ENCODE peak calls at places on chromosomes 16 and 17, in ten cellular contexts. One of them, this sample, is unnamed.

GRCh38 chr17:32882734-32883133 is 5.8 kb upstream of the MYO1D start:
- DNase-seq in lung: peak; percentile 19
- DNase-seq in activated CD4-positive, alpha-beta T cell treated with anti-CD3 and anti-CD28 coated beads for 4 hours: no peak
- DNase-seq in head of caudate nucleus: no peak
- DNase-seq in DMS153: no peak
- DNase-seq in activated naive CD8-positive, alpha-beta T cell treated with anti-CD3 and anti-CD28 coated beads, Interleukin-2, amount 50 U/mL, for 16 hours: no peak
- DNase-seq in dorsolateral prefrontal cortex: peak; percentile 42
- DNase-seq in posterior vena cava: no peak
- DNase-seq in psoas muscle: no peak
- DNase-seq in stimulated activated effector memory CD8-positive, alpha-beta T cell treated with anti-CD3 and anti-CD28 coated beads, Interleukin-12 subunit alpha, Interleukin-12 subunit beta, amount 100 ng/mL, for 72 hours: peak; percentile 60
- DNase-seq in this sample: no peak

GRCh38 chr17:2297023-2297422 is 6.6 kb downstream of the SMG6 start:
- DNase-seq in lung: no peak
- DNase-seq in activated CD4-positive, alpha-beta T cell treated with anti-CD3 and anti-CD28 coated beads for 4 hours: no peak
- DNase-seq in head of caudate nucleus: no peak
- DNase-seq in DMS153: no peak
- DNase-seq in activated naive CD8-positive, alpha-beta T cell treated with anti-CD3 and anti-CD28 coated beads, Interleukin-2, amount 50 U/mL, for 16 hours: no peak
- DNase-seq in dorsolateral prefrontal cortex: no peak
- DNase-seq in posterior vena cava: no peak
- DNase-seq in psoas muscle: no peak
- DNase-seq in stimulated activated effector memory CD8-positive, alpha-beta T cell treated with anti-CD3 and anti-CD28 coated beads, Interleukin-12 subunit alpha, Interleukin-12 subunit beta, amount 100 ng/mL, for 72 hours: no peak
- DNase-seq in this sample: no peak

GRCh38 chr16:70437582-70438324 is 1.1 kb downstream of the ST3GAL2 start:
- DNase-seq in lung: no peak
- DNase-seq in activated CD4-positive, alpha-beta T cell treated with anti-CD3 and anti-CD28 coated beads for 4 hours: no peak
- DNase-seq in head of caudate nucleus: peak; percentile 79
- DNase-seq in DMS153: no peak
- DNase-seq in activated naive CD8-positive, alpha-beta T cell treated with anti-CD3 and anti-CD28 coated beads, Interleukin-2, amount 50 U/mL, for 16 hours: no peak
- DNase-seq in dorsolateral prefrontal cortex: no peak
- DNase-seq in posterior vena cava: no peak
- DNase-seq in psoas muscle: no peak
- DNase-seq in stimulated activated effector memory CD8-positive, alpha-beta T cell treated with anti-CD3 and anti-CD28 coated beads, Interleukin-12 subunit alpha, Interleukin-12 subunit beta, amount 100 ng/mL, for 72 hours: peak; percentile 59
- DNase-seq in this sample: no peak

GRCh38 chr17:34663714-34664113 is 84.3 kb downstream of the TMEM132E start:
- DNase-seq in lung: no peak
- DNase-seq in activated CD4-positive, alpha-beta T cell treated with anti-CD3 and anti-CD28 coated beads for 4 hours: no peak
- DNase-seq in head of caudate nucleus: no peak
- DNase-seq in DMS153: no peak
- DNase-seq in activated naive CD8-positive, alpha-beta T cell treated with anti-CD3 and anti-CD28 coated beads, Interleukin-2, amount 50 U/mL, for 16 hours: no peak
- DNase-seq in dorsolateral prefrontal cortex: no peak
- DNase-seq in posterior vena cava: peak; percentile 25
- DNase-seq in psoas muscle: no peak
- DNase-seq in stimulated activated effector memory CD8-positive, alpha-beta T cell treated with anti-CD3 and anti-CD28 coated beads, Interleukin-12 subunit alpha, Interleukin-12 subunit beta, amount 100 ng/mL, for 72 hours: no peak
- DNase-seq in this sample: no peak

GRCh38 chr16:27267037-27267677 is 1.4 kb downstream of the NSMCE1 start:
- DNase-seq in lung: no peak
- DNase-seq in activated CD4-positive, alpha-beta T cell treated with anti-CD3 and anti-CD28 coated beads for 4 hours: no peak
- DNase-seq in head of caudate nucleus: no peak
- DNase-seq in DMS153: no peak
- DNase-seq in activated naive CD8-positive, alpha-beta T cell treated with anti-CD3 and anti-CD28 coated beads, Interleukin-2, amount 50 U/mL, for 16 hours: no peak
- DNase-seq in dorsolateral prefrontal cortex: no peak
- DNase-seq in posterior vena cava: no peak
- DNase-seq in psoas muscle: no peak
- DNase-seq in stimulated activated effector memory CD8-positive, alpha-beta T cell treated with anti-CD3 and anti-CD28 coated beads, Interleukin-12 subunit alpha, Interleukin-12 subunit beta, amount 100 ng/mL, for 72 hours: no peak
- DNase-seq in this sample: no peak

GRCh38 chr16:49835116-49835880 is 20.6 kb downstream of the ZNF423 start:
- DNase-seq in lung: no peak
- DNase-seq in activated CD4-positive, alpha-beta T cell treated with anti-CD3 and anti-CD28 coated beads for 4 hours: no peak
- DNase-seq in head of caudate nucleus: no peak
- DNase-seq in DMS153: no peak
- DNase-seq in activated naive CD8-positive, alpha-beta T cell treated with anti-CD3 and anti-CD28 coated beads, Interleukin-2, amount 50 U/mL, for 16 hours: no peak
- DNase-seq in dorsolateral prefrontal cortex: no peak
- DNase-seq in posterior vena cava: no peak
- DNase-seq in psoas muscle: peak; percentile 60
- DNase-seq in stimulated activated effector memory CD8-positive, alpha-beta T cell treated with anti-CD3 and anti-CD28 coated beads, Interleukin-12 subunit alpha, Interleukin-12 subunit beta, amount 100 ng/mL, for 72 hours: no peak
- DNase-seq in this sample: peak; percentile 72

GRCh38 chr16:69003500-69003899 is 102.0 kb upstream of the HAS3 start:
- DNase-seq in lung: no peak
- DNase-seq in activated CD4-positive, alpha-beta T cell treated with anti-CD3 and anti-CD28 coated beads for 4 hours: no peak
- DNase-seq in head of caudate nucleus: no peak
- DNase-seq in DMS153: no peak
- DNase-seq in activated naive CD8-positive, alpha-beta T cell treated with anti-CD3 and anti-CD28 coated beads, Interleukin-2, amount 50 U/mL, for 16 hours: no peak
- DNase-seq in dorsolateral prefrontal cortex: no peak
- DNase-seq in posterior vena cava: no peak
- DNase-seq in psoas muscle: no peak
- DNase-seq in stimulated activated effector memory CD8-positive, alpha-beta T cell treated with anti-CD3 and anti-CD28 coated beads, Interleukin-12 subunit alpha, Interleukin-12 subunit beta, amount 100 ng/mL, for 72 hours: no peak
- DNase-seq in this sample: no peak

GRCh38 chr17:41448506-41448905 is 7.7 kb upstream of the KRT38 start:
- DNase-seq in lung: no peak
- DNase-seq in activated CD4-positive, alpha-beta T cell treated with anti-CD3 and anti-CD28 coated beads for 4 hours: no peak
- DNase-seq in head of caudate nucleus: no peak
- DNase-seq in DMS153: no peak
- DNase-seq in activated naive CD8-positive, alpha-beta T cell treated with anti-CD3 and anti-CD28 coated beads, Interleukin-2, amount 50 U/mL, for 16 hours: no peak
- DNase-seq in dorsolateral prefrontal cortex: no peak
- DNase-seq in posterior vena cava: no peak
- DNase-seq in psoas muscle: no peak
- DNase-seq in stimulated activated effector memory CD8-positive, alpha-beta T cell treated with anti-CD3 and anti-CD28 coated beads, Interleukin-12 subunit alpha, Interleukin-12 subunit beta, amount 100 ng/mL, for 72 hours: no peak
- DNase-seq in this sample: no peak

GRCh38 chr16:69150146-69150865 is 17.9 kb downstream of the UTP4 start:
- DNase-seq in lung: peak; percentile 69
- DNase-seq in activated CD4-positive, alpha-beta T cell treated with anti-CD3 and anti-CD28 coated beads for 4 hours: peak; percentile 65
- DNase-seq in head of caudate nucleus: peak; percentile 76
- DNase-seq in DMS153: peak; percentile 19
- DNase-seq in activated naive CD8-positive, alpha-beta T cell treated with anti-CD3 and anti-CD28 coated beads, Interleukin-2, amount 50 U/mL, for 16 hours: peak; percentile 6
- DNase-seq in dorsolateral prefrontal cortex: peak; percentile 86
- DNase-seq in posterior vena cava: no peak
- DNase-seq in psoas muscle: no peak
- DNase-seq in stimulated activated effector memory CD8-positive, alpha-beta T cell treated with anti-CD3 and anti-CD28 coated beads, Interleukin-12 subunit alpha, Interleukin-12 subunit beta, amount 100 ng/mL, for 72 hours: peak; percentile 61
- DNase-seq in this sample: no peak

GRCh38 chr17:32191306-32191705 is 49.0 kb downstream of the RHOT1 start:
- DNase-seq in lung: no peak
- DNase-seq in activated CD4-positive, alpha-beta T cell treated with anti-CD3 and anti-CD28 coated beads for 4 hours: no peak
- DNase-seq in head of caudate nucleus: no peak
- DNase-seq in DMS153: no peak
- DNase-seq in activated naive CD8-positive, alpha-beta T cell treated with anti-CD3 and anti-CD28 coated beads, Interleukin-2, amount 50 U/mL, for 16 hours: no peak
- DNase-seq in dorsolateral prefrontal cortex: no peak
- DNase-seq in posterior vena cava: no peak
- DNase-seq in psoas muscle: no peak
- DNase-seq in stimulated activated effector memory CD8-positive, alpha-beta T cell treated with anti-CD3 and anti-CD28 coated beads, Interleukin-12 subunit alpha, Interleukin-12 subunit beta, amount 100 ng/mL, for 72 hours: no peak
- DNase-seq in this sample: no peak